ENCODE peak calls at places on chromosomes 5 and 9, in nine cellular contexts. F, I, O, P, G, A, L, K and B are unnamed samples.
A peak's percentile ranks its signal among the peaks of the same experiment; 100 is the strongest.

GRCh38 chr9:105158898-105159297 is 85.6 kb upstream of the SLC44A1 start:
- DNase-seq in P (no peak), F (no peak), I (no peak), L (no peak), O (no peak), G (no peak), K (no peak), A (no peak), B (no peak)

GRCh38 chr9:91138760-91139159 is 223.0 kb downstream of the AUH start:
- DNase-seq in A (no peak), G (no peak), P (no peak), F (no peak), I (no peak), K (no peak), O (peak; percentile 55), L (no peak), B (no peak)

GRCh38 chr5:81755320-81755719 is 4.4 kb upstream of the SSBP2 start:
- DNase-seq in I (peak; percentile 57), O (peak; percentile 87), F (peak; percentile 84), G (no peak), K (peak; percentile 59), A (no peak), L (peak; percentile 79), P (peak; percentile 47), B (no peak)

GRCh38 chr5:151047814-151048425 is 27.5 kb downstream of the GPX3 start:
- DNase-seq in P (peak; percentile 45), I (peak; percentile 42), F (no peak), L (no peak), K (no peak), O (no peak), A (peak; percentile 39), G (no peak), B (no peak)

GRCh38 chr5:152349683-152350526 is 55.2 kb downstream of the NMUR2 start:
- DNase-seq in O (peak; percentile 12), G (no peak), A (no peak), P (peak; percentile 67), F (no peak), I (no peak), L (peak; percentile 74), K (no peak), B (peak; percentile 49)

GRCh38 chr9:132548971-132549649 is 33.3 kb upstream of the BARHL1 start:
- DNase-seq in P (no peak), O (no peak), F (no peak), G (no peak), I (no peak), L (no peak), A (no peak), K (no peak), B (no peak)

GRCh38 chr9:113632776-113633590 is 169.5 kb downstream of the RGS3 start:
- DNase-seq in I (no peak), K (peak; percentile 37), A (no peak), O (no peak), L (no peak), F (no peak), G (no peak), P (peak; percentile 37), B (no peak)

GRCh38 chr5:67902497-67902830 is 313.1 kb upstream of the PIK3R1 start:
- DNase-seq in P (no peak), F (no peak), I (no peak), L (no peak), G (no peak), K (no peak), A (no peak), O (no peak), B (no peak)

GRCh38 chr9:72695365-72695764 is 174.0 kb downstream of the TMC1 start:
- DNase-seq in F (no peak), A (no peak), K (no peak), I (no peak), O (no peak), L (no peak), P (no peak), G (no peak), B (no peak)
- TF ChIP-seq CTCF in F (no peak), A (no peak), K (no peak), I (no peak), O (no peak), L (no peak), P (no peak), G (no peak), B (no peak)

GRCh38 chr5:13830536-13830935 is 114.0 kb downstream of the DNAH5 start:
- DNase-seq in L (no peak), A (no peak), F (no peak), G (no peak), K (no peak), O (no peak), P (no peak), I (no peak), B (no peak)

GRCh38 chr5:13833440-13833839 is 111.0 kb downstream of the DNAH5 start:
- DNase-seq in K (no peak), F (no peak), A (no peak), I (no peak), O (no peak), G (no peak), P (peak; percentile 60), L (no peak), B (no peak)

DNA sequence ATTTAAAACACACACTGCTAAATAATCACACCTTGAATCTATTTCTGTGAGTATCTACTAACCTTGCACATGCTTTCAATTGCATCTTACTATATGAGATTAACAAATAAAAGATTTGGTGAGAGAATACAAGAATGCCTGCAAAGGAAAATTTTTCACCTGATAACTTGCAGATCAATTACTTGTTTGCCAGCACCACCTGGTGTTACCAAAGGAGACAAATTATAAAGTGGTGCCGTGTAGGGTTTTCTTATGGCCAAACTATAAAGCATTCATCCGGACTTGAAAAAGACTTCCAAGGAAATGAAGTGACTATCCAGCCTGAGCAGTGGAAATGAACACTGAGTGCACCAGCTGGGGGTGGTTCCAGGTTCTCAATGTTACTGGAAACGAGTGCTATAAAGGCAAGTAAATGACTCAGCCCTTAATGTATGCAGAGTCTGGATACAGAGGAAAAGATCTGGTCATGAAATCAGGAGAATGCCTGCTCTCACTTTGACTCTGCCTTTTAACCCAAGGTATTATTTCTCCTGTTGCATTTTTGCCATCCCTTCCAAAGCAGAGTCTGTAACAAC is 113.2 kb downstream of the DNAH5 start:
- DNase-seq in K (no peak), O (peak; percentile 61), P (no peak), F (no peak), G (no peak), I (no peak), L (no peak), A (no peak), B (no peak)
- TF ChIP-seq CTCF in K (no peak), O (peak; percentile 14), P (no peak), F (no peak), G (no peak), I (no peak), L (peak; percentile 26), A (no peak), B (no peak)

DNA sequence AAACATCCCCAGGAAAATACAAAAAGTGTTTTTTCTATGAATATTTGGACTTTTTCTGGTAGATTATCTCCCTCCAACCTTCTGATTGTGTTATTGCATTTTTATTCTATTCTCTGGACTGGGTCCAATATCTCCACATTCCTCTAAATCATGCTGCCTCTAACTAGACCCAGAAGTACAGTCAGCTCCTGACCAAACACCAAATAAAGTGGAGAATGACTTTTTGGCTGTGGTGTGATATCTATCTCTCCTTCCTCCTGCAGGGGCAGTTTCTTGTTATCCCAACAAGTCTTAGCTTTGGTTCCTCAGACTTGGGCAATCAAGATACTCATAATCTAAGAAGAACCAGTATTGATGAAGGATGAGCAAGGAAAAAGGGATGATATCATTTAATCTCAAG is 3.2 kb upstream of the RAI14 start:
- DNase-seq in A (no peak), G (no peak), F (no peak), O (peak; percentile 49), K (no peak), L (no peak), P (no peak), I (no peak), B (no peak)
- TF ChIP-seq CTCF in A (no peak), G (no peak), F (no peak), O (no peak), K (no peak), L (no peak), P (no peak), I (no peak), B (no peak)

GRCh38 chr5:139283252-139284166 is 10.0 kb upstream of the MATR3 start:
- DNase-seq in I (no peak), L (no peak), P (peak; percentile 23), A (no peak), F (no peak), O (no peak), K (no peak), G (no peak), B (no peak)

GRCh38 chr5:139284295-139284694 is 9.2 kb upstream of the MATR3 start:
- DNase-seq in O (no peak), F (no peak), K (no peak), I (no peak), A (no peak), G (no peak), L (no peak), P (no peak), B (no peak)

GRCh38 chr5:139285651-139286392 is 7.7 kb upstream of the MATR3 start:
- DNase-seq in O (no peak), P (no peak), G (no peak), F (no peak), I (no peak), A (no peak), L (no peak), K (no peak), B (no peak)

GRCh38 chr5:139291051-139291450 is 2.5 kb upstream of the MATR3 start:
- DNase-seq in A (no peak), F (no peak), I (no peak), O (no peak), G (no peak), L (no peak), K (no peak), P (no peak), B (no peak)

DNA sequence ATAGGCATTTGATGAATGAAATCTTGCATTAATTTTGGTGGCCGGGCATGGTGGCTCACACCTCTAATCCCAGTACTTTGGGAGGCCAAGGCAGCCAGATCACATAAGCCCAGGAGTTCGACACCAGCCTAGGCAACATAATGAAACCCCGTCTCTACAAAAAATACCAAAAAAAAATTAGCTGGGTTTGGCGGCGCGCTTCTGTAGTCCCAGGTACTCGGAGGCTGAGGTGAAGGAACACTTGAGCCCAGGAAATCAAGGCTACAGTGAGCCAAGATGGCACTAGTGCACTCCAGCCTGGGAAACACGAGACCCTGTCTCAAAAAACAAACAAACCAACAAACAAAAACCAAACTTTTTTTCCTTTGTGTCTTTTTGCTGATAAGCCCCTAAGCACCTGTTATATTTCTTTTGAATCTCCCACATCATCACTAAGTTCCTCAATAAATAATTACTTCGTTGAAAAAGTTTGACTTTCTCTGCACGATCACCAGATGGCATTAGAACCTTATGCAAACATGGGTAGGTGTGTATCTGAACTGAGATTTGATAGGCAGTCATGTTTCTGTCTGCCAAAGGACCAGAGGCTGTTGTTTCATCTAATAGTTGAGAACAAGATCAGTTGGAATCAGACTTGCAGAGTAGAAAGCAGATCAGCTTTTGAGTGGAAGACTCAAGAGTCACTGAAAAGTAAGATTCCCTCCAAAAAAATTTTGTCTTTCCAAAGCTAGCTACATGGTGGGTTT is 5.5 kb upstream of the MATR3 start:
- DNase-seq in G (no peak), K (no peak), O (no peak), A (no peak), P (no peak), I (no peak), L (no peak), F (no peak), B (no peak)
- TF ChIP-seq CTCF in G (peak; percentile 21), K (peak; percentile 58), O (no peak), A (no peak), P (no peak), I (no peak), L (peak; percentile 26), F (no peak), B (peak; percentile 21)